ENCODE peak calls at places on chromosomes 11 and 22, in five cellular contexts. U is psoas muscle; V is SK-N-SH; E is CD4-positive, CD25-positive, alpha-beta regulatory T cell; F is fibroblast of lung. X is an unnamed sample. For H3K4me1, the result is how much of the 10 kb centered on the place peaks cover.

GRCh38 chr11:20109731-20110445 is 50.4 kb downstream of the DBX1 start:
- DNase-seq in U (no peak), V (no peak), F (peak), E (no peak), X (no peak)

GRCh38 chr22:29353860-29354259 is 34.5 kb downstream of the AP1B1 start:
- DNase-seq in E (no peak), F (no peak), V (no peak), U (no peak), X (no peak)

GRCh38 chr11:111386611-111387150 is 7.6 kb upstream of the POU2AF1 start:
- DNase-seq in F (no peak), U (no peak), E (no peak), V (no peak), X (no peak)

GRCh38 chr22:37918580-37919274 is 12.6 kb downstream of the MICALL1 start:
- DNase-seq in F (no peak), E (no peak), V (no peak), U (no peak), X (no peak)

GRCh38 chr11:15764329-15764728 is 592.0 kb downstream of the SOX6 start:
- DNase-seq in E (no peak), F (no peak), U (no peak), V (no peak), X (no peak)

GRCh38 chr11:2535673-2536439 is 91.0 kb downstream of the KCNQ1 start:
- DNase-seq in E (no peak), V (no peak), U (peak), F (no peak), X (no peak)

GRCh38 chr11:64355078-64355940 is 3.7 kb upstream of the RPS6KA4 start:
- DNase-seq in E (no peak), F (peak), U (peak), V (peak), X (peak)

GRCh38 chr11:108343714-108344113 is 120.8 kb downstream of the ATM start:
- DNase-seq in E (no peak), V (no peak), U (no peak), F (no peak), X (no peak)

GRCh38 chr11:75240381-75241035 is at the start of gene TPBGL:
- DNase-seq in E (no peak), V (peak), F (peak), U (no peak), X (no peak)

GRCh38 chr11:96052921-96053631 is 129.2 kb upstream of the MTMR2 start:
- DNase-seq in F (peak), E (no peak), U (no peak), V (no peak), X (no peak)

GRCh38 chr11:64762916-64763803 is 3.4 kb upstream of the PYGM start:
- DNase-seq in U (peak), F (peak), E (no peak), V (peak), X (no peak)

GRCh38 chr11:115616941-115617340 is 112.7 kb upstream of the CADM1 start:
- DNase-seq in U (peak), V (no peak), F (peak), E (no peak), X (no peak)

GRCh38 chr11:12642040-12642439 is 32.2 kb upstream of the TEAD1 start:
- DNase-seq in E (no peak), V (no peak), F (peak), U (no peak), X (no peak)

GRCh38 chr11:123338997-123339752 is 90.9 kb upstream of the GRAMD1B start:
- DNase-seq in F (no peak), E (no peak), U (no peak), V (no peak), X (no peak)

GRCh38 chr11:77106321-77106720 is 3.7 kb downstream of the OMP start:
- DNase-seq in V (no peak), F (peak), U (no peak), E (no peak), X (no peak)

GRCh38 chr22:38026130-38027111 is 30.8 kb upstream of the PICK1 start:
- DNase-seq in F (no peak), V (peak), E (no peak), U (no peak), X (no peak)

GRCh38 chr22:31872209-31872608 is 72.1 kb upstream of the YWHAH start:
- DNase-seq in E (no peak), F (no peak), U (no peak), V (peak), X (no peak)

GRCh38 chr11:28343304-28344233 is 235.4 kb downstream of the METTL15 start:
- DNase-seq in U (no peak), E (no peak), F (peak), V (no peak), X (no peak)

DNA sequence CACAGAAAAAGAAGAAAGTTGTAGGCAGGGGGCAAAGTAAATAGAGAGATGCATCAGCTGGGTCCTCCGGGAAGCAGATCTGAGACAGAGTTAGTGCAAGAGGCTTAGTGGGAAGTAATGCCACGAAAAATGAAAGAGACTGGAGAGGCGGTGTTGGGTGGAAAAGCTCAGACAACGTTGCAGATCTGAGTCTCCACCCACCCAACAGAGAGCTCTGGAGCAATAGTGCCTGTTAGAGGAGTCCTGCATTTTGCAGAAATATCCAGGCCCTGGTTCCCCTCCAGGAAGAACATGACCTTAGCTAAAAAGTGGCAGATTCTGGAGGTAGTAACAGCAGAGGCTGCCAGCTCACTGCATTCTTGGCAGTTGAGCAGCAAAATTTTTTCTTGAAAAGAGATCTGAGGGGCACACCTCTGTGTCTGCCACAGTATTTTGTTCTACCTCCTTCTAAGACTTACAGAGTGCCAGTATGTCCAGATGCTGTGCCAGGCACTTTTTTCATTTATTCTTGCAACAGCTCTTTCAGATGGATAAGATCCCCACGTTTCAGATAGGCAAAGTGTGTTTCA is 27.7 kb upstream of the BIRC3 start:
- DNase-seq in F (no peak), E (no peak), U (no peak), V (no peak), X (no peak)
- H3K27ac ChIP-seq in F (no peak), E (no peak), U (no peak), V (peak), X (no peak)

DNA sequence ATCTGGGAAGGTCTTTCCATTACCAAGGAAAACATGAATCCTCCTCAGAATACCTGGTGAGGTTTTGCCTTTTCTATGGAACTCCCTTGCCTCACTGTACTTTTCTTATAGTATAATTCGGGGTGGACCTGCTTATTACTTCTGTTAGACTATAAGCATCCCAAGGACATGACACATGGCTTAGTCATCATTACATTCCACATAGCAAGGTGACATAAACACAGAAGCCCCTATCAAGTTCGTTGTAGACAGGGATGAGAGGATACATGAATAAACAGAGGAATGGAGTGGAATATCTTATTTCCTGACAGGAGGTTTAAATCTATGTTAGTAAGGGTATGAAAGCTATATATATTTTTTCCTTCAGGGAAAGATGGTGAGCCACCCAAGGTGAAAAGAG is 532.2 kb upstream of the CCDC90B start:
- DNase-seq in V (no peak), F (peak), E (no peak), U (no peak), X (no peak)
- H3K4me1 ChIP-seq in V (under half), F (under half), E (under half), U (under half), X (under half)

GRCh38 chr11:125284209-125284608 is 119.7 kb downstream of the PKNOX2 start:
- DNase-seq in U (no peak), E (no peak), F (no peak), V (no peak), X (no peak)
- H3K27ac ChIP-seq in U (no peak), E (no peak), F (no peak), V (no peak), X (no peak)

GRCh38 chr11:689630-690029 is 5.4 kb downstream of the DEAF1 start:
- DNase-seq in U (no peak), E (no peak), V (no peak), F (no peak), X (no peak)
- H3K4me1 ChIP-seq in U (under half), E (under half), V (under half), F (under half), X (under half)

GRCh38 chr11:94007906-94008305 is 13.2 kb upstream of the HEPHL1 start:
- DNase-seq in U (no peak), E (no peak), F (no peak), V (no peak), X (no peak)

GRCh38 chr11:93997741-93998140 is 23.4 kb upstream of the HEPHL1 start:
- DNase-seq in U (no peak), E (no peak), F (no peak), V (no peak), X (no peak)

GRCh38 chr11:94007426-94007825 is 13.7 kb upstream of the HEPHL1 start:
- DNase-seq in F (no peak), U (no peak), V (no peak), E (no peak), X (no peak)

GRCh38 chr11:94000641-94001040 is 20.5 kb upstream of the HEPHL1 start:
- DNase-seq in V (no peak), E (no peak), U (no peak), F (peak), X (no peak)

GRCh38 chr11:94002226-94002625 is 18.9 kb upstream of the HEPHL1 start:
- DNase-seq in V (no peak), E (no peak), U (no peak), F (peak), X (no peak)
- H3K27ac ChIP-seq in V (no peak), E (no peak), U (no peak), F (no peak), X (no peak)

DNA sequence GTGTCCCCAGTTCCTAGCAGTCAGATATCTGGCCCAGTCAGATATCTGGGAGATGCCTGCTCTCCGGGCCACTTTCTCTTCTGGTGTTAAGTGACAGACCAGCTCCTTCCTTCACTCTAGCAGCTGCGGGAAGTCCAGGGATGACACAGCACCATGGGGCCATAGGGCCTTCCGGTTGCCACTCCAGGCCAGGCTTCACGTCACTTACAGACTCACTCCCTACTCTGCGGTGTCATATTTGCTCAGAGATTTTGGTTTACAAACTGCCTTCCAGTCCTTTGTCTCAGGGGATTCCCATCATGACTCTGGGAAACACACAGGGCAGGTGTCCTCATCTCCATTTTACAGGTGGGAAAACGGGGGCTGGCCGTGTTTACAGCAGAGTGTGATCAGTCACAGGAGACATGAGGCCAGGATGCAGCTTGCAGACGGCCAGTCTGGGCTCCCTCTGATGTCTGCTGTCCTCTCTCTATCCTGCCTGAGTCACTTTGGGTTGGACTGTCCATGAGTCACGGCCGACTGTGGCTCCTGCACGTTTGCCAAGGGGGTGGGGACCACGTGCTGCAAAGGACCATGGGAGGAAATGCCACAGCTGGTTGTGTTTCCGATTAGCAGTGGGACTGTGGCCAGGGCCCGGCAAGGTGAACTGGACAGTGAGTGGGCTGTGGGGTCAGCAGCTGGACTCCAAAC is 8.2 kb upstream of the TBC1D22A start:
- DNase-seq in U (peak), F (peak), V (peak), E (no peak), X (no peak)
- H3K4me1 ChIP-seq in U (under half), F (under half), V (under half), E (under half), X (under half)

GRCh38 chr11:58574851-58575250 is 805 bp downstream of the LPXN start:
- DNase-seq in F (peak), U (no peak), E (no peak), V (no peak), X (no peak)
- H3K27ac ChIP-seq in F (peak), U (peak), E (peak), V (peak), X (peak)